ENCODE peak calls at places on chromosomes 7 and 10, in five cellular contexts. One of them, this sample, is unnamed.

GRCh38 chr10:123573236-123574147 is 92.7 kb upstream of the GPR26 start:
- DNase-seq in NCI-H774: peak
- DNase-seq in body of pancreas: peak
- DNase-seq in effector CD4-positive, alpha-beta T cell: no peak
- DNase-seq in skeletal muscle cell: no peak
- DNase-seq in this sample: no peak

GRCh38 chr7:100157334-100158228 is 942 bp downstream of the TRAPPC14 start:
- DNase-seq in body of pancreas: peak
- DNase-seq in effector CD4-positive, alpha-beta T cell: no peak
- DNase-seq in skeletal muscle cell: peak
- DNase-seq in NCI-H774: no peak
- DNase-seq in this sample: no peak

GRCh38 chr10:69086131-69086530 is 1.8 kb upstream of the SRGN start:
- DNase-seq in NCI-H774: no peak
- DNase-seq in skeletal muscle cell: no peak
- DNase-seq in body of pancreas: no peak
- DNase-seq in effector CD4-positive, alpha-beta T cell: no peak
- DNase-seq in this sample: no peak

GRCh38 chr7:55438765-55439525 is 73.8 kb downstream of the LANCL2 start:
- DNase-seq in NCI-H774: peak
- DNase-seq in effector CD4-positive, alpha-beta T cell: no peak
- DNase-seq in skeletal muscle cell: no peak
- DNase-seq in body of pancreas: peak
- DNase-seq in this sample: no peak

GRCh38 chr10:57222603-57223002 is 861.5 kb upstream of the ZWINT start:
- DNase-seq in effector CD4-positive, alpha-beta T cell: no peak
- DNase-seq in body of pancreas: no peak
- DNase-seq in skeletal muscle cell: no peak
- DNase-seq in NCI-H774: no peak
- DNase-seq in this sample: no peak

GRCh38 chr7:74231232-74231590 is 21.4 kb downstream of the LAT2 start:
- DNase-seq in effector CD4-positive, alpha-beta T cell: no peak
- DNase-seq in NCI-H774: no peak
- DNase-seq in body of pancreas: no peak
- DNase-seq in skeletal muscle cell: no peak
- DNase-seq in this sample: no peak

GRCh38 chr7:149811831-149812490 is 26.2 kb upstream of the ZNF862 start:
- DNase-seq in effector CD4-positive, alpha-beta T cell: no peak
- DNase-seq in body of pancreas: no peak
- DNase-seq in skeletal muscle cell: no peak
- DNase-seq in NCI-H774: no peak
- DNase-seq in this sample: no peak

GRCh38 chr7:100829150-100829716 is 1.9 kb upstream of the EPHB4 start:
- DNase-seq in NCI-H774: no peak
- DNase-seq in body of pancreas: peak
- DNase-seq in effector CD4-positive, alpha-beta T cell: no peak
- DNase-seq in skeletal muscle cell: no peak
- DNase-seq in this sample: no peak

GRCh38 chr7:11235491-11235890 is 261.8 kb downstream of the PHF14 start:
- DNase-seq in body of pancreas: no peak
- DNase-seq in effector CD4-positive, alpha-beta T cell: no peak
- DNase-seq in skeletal muscle cell: no peak
- DNase-seq in NCI-H774: no peak
- DNase-seq in this sample: no peak

GRCh38 chr10:3825862-3826351 is 40.9 kb upstream of the KLF6 start:
- DNase-seq in body of pancreas: no peak
- DNase-seq in NCI-H774: no peak
- DNase-seq in effector CD4-positive, alpha-beta T cell: no peak
- DNase-seq in skeletal muscle cell: no peak
- DNase-seq in this sample: no peak

GRCh38 chr10:119199231-119199992 is 8.0 kb upstream of the GRK5 start:
- DNase-seq in NCI-H774: peak
- DNase-seq in body of pancreas: peak
- DNase-seq in skeletal muscle cell: no peak
- DNase-seq in effector CD4-positive, alpha-beta T cell: peak
- DNase-seq in this sample: peak

GRCh38 chr10:70849582-70850016 is 33.9 kb downstream of the SGPL1 start:
- DNase-seq in body of pancreas: no peak
- DNase-seq in skeletal muscle cell: peak
- DNase-seq in NCI-H774: no peak
- DNase-seq in effector CD4-positive, alpha-beta T cell: no peak
- DNase-seq in this sample: no peak

GRCh38 chr7:27739301-27739913 is 555 bp upstream of the TAX1BP1 start:
- DNase-seq in NCI-H774: no peak
- DNase-seq in effector CD4-positive, alpha-beta T cell: no peak
- DNase-seq in skeletal muscle cell: no peak
- DNase-seq in body of pancreas: no peak
- DNase-seq in this sample: no peak

GRCh38 chr10:71588685-71589084 is 130.9 kb downstream of the C10orf105 start:
- DNase-seq in NCI-H774: no peak
- DNase-seq in body of pancreas: no peak
- DNase-seq in effector CD4-positive, alpha-beta T cell: no peak
- DNase-seq in skeletal muscle cell: no peak
- DNase-seq in this sample: no peak

GRCh38 chr7:105691029-105691691 is 109.9 kb upstream of the EFCAB10 start:
- DNase-seq in effector CD4-positive, alpha-beta T cell: no peak
- DNase-seq in skeletal muscle cell: no peak
- DNase-seq in NCI-H774: no peak
- DNase-seq in body of pancreas: no peak
- DNase-seq in this sample: peak

GRCh38 chr10:127855584-127855881 is 37.2 kb downstream of the CLRN3 start:
- DNase-seq in body of pancreas: no peak
- DNase-seq in skeletal muscle cell: no peak
- DNase-seq in NCI-H774: no peak
- DNase-seq in effector CD4-positive, alpha-beta T cell: no peak
- DNase-seq in this sample: no peak

GRCh38 chr10:12214763-12215218 is 18.8 kb downstream of the CDC123 start:
- DNase-seq in skeletal muscle cell: peak
- DNase-seq in effector CD4-positive, alpha-beta T cell: peak
- DNase-seq in NCI-H774: peak
- DNase-seq in body of pancreas: peak
- DNase-seq in this sample: no peak

GRCh38 chr7:130758429-130759056 is 24.5 kb upstream of the KLF14 start:
- DNase-seq in body of pancreas: no peak
- DNase-seq in skeletal muscle cell: peak
- DNase-seq in NCI-H774: peak
- DNase-seq in effector CD4-positive, alpha-beta T cell: no peak
- DNase-seq in this sample: no peak

GRCh38 chr10:129853236-129853946 is 110.7 kb downstream of the EBF3 start:
- DNase-seq in effector CD4-positive, alpha-beta T cell: no peak
- DNase-seq in NCI-H774: no peak
- DNase-seq in skeletal muscle cell: no peak
- DNase-seq in body of pancreas: no peak
- DNase-seq in this sample: no peak

GRCh38 chr10:15585303-15585715 is 134.4 kb downstream of the ITGA8 start:
- DNase-seq in NCI-H774: peak
- DNase-seq in skeletal muscle cell: no peak
- DNase-seq in body of pancreas: peak
- DNase-seq in effector CD4-positive, alpha-beta T cell: no peak
- DNase-seq in this sample: no peak

GRCh38 chr7:143042821-143043271 is 9.3 kb upstream of the OR6V1 start:
- DNase-seq in NCI-H774: no peak
- DNase-seq in skeletal muscle cell: no peak
- DNase-seq in body of pancreas: no peak
- DNase-seq in effector CD4-positive, alpha-beta T cell: no peak
- DNase-seq in this sample: no peak

GRCh38 chr10:68561804-68562649 is 1.9 kb downstream of the TET1 start:
- DNase-seq in body of pancreas: no peak
- DNase-seq in NCI-H774: no peak
- DNase-seq in effector CD4-positive, alpha-beta T cell: no peak
- DNase-seq in skeletal muscle cell: no peak
- DNase-seq in this sample: no peak

GRCh38 chr10:26931223-26931622 is 70.5 kb upstream of the ABI1 start:
- DNase-seq in body of pancreas: peak
- DNase-seq in NCI-H774: no peak
- DNase-seq in skeletal muscle cell: no peak
- DNase-seq in effector CD4-positive, alpha-beta T cell: no peak
- DNase-seq in this sample: no peak

GRCh38 chr10:20133669-20134189 is 317.5 kb downstream of the PLXDC2 start:
- DNase-seq in effector CD4-positive, alpha-beta T cell: no peak
- DNase-seq in NCI-H774: no peak
- DNase-seq in skeletal muscle cell: no peak
- DNase-seq in body of pancreas: no peak
- DNase-seq in this sample: no peak